ENCODE peak calls at places on chromosomes 7 and 10, in eight cellular contexts. C, A, U, O, N, K, I and M are unnamed samples.

GRCh38 chr7:75650671-75651070 is 88.1 kb downstream of the HIP1 start:
- DNase-seq in C (no peak), A (peak), U (no peak), O (peak), N (no peak), K (no peak), I (peak), M (no peak)

GRCh38 chr7:151505836-151506468 is 13.7 kb downstream of the RHEB start:
- DNase-seq in C (no peak), A (no peak), U (no peak), O (no peak), N (no peak), K (no peak), I (no peak), M (no peak)

GRCh38 chr7:83956104-83956503 is 238.5 kb downstream of the SEMA3A start:
- DNase-seq in C (no peak), A (no peak), U (no peak), O (no peak), N (no peak), K (no peak), I (no peak), M (no peak)

GRCh38 chr10:1141261-1141660 is 85.1 kb downstream of the WDR37 start:
- DNase-seq in C (no peak), A (no peak), U (no peak), O (no peak), N (no peak), K (no peak), I (no peak), M (no peak)

GRCh38 chr10:70932415-70933196 is 44.2 kb upstream of the PCBD1 start:
- DNase-seq in C (no peak), A (no peak), U (no peak), O (no peak), N (no peak), K (peak), I (no peak), M (no peak)

GRCh38 chr10:7813481-7813880 is 4.8 kb upstream of the TAF3 start:
- DNase-seq in C (peak), A (no peak), U (no peak), O (no peak), N (no peak), K (no peak), I (no peak), M (no peak)

GRCh38 chr7:28358423-28358868 is 53.9 kb upstream of the CREB5 start:
- DNase-seq in C (no peak), A (no peak), U (peak), O (peak), N (no peak), K (no peak), I (no peak), M (peak)

GRCh38 chr7:30019960-30020359 is 6.5 kb downstream of the FKBP14 start:
- DNase-seq in C (no peak), A (no peak), U (no peak), O (peak), N (no peak), K (no peak), I (no peak), M (no peak)

GRCh38 chr7:138460649-138461607 is 869 bp downstream of the TRIM24 start:
- DNase-seq in C (peak), A (peak), U (peak), O (peak), N (peak), K (peak), I (peak), M (peak)

GRCh38 chr10:12572281-12572680 is 222.9 kb downstream of the CAMK1D start:
- DNase-seq in C (no peak), A (no peak), U (no peak), O (no peak), N (no peak), K (no peak), I (no peak), M (no peak)

GRCh38 chr10:127787873-127788272 is 50.9 kb downstream of the FOXI2 start:
- DNase-seq in C (no peak), A (no peak), U (no peak), O (no peak), N (no peak), K (no peak), I (no peak), M (no peak)

GRCh38 chr7:31633894-31634494 is 53.0 kb upstream of the PPP1R17 start:
- DNase-seq in C (no peak), A (peak), U (peak), O (peak), N (peak), K (no peak), I (no peak), M (peak)

GRCh38 chr7:1966631-1967200 is 266.0 kb downstream of the MAD1L1 start:
- DNase-seq in C (no peak), A (peak), U (no peak), O (no peak), N (no peak), K (no peak), I (no peak), M (no peak)

GRCh38 chr7:123719481-123719806 is 29.4 kb downstream of the WASL start:
- DNase-seq in C (no peak), A (no peak), U (no peak), O (no peak), N (no peak), K (no peak), I (no peak), M (no peak)

GRCh38 chr10:115654961-115655360 is 561.8 kb downstream of the ATRNL1 start:
- DNase-seq in C (no peak), A (no peak), U (no peak), O (peak), N (no peak), K (no peak), I (no peak), M (no peak)

GRCh38 chr10:79242620-79243152 is 104.6 kb upstream of the PPIF start:
- DNase-seq in C (peak), A (peak), U (peak), O (peak), N (peak), K (peak), I (peak), M (peak)

GRCh38 chr10:79910344-79910743 is 38.6 kb downstream of the SFTPD start:
- DNase-seq in C (no peak), A (no peak), U (no peak), O (no peak), N (no peak), K (no peak), I (no peak), M (no peak)

GRCh38 chr7:105583061-105583460 is 1.8 kb upstream of the EFCAB10 start:
- DNase-seq in C (no peak), A (no peak), U (no peak), O (no peak), N (no peak), K (no peak), I (no peak), M (no peak)

GRCh38 chr10:24477925-24478324 is 245.8 kb downstream of the ARHGAP21 start:
- DNase-seq in C (no peak), A (no peak), U (no peak), O (no peak), N (no peak), K (no peak), I (no peak), M (no peak)

GRCh38 chr10:73968101-73968515 is 29.8 kb upstream of the VCL start:
- DNase-seq in C (no peak), A (no peak), U (peak), O (peak), N (no peak), K (no peak), I (no peak), M (no peak)

GRCh38 chr7:137829337-137829992 is 17.3 kb downstream of the DGKI start:
- DNase-seq in C (no peak), A (no peak), U (no peak), O (peak), N (no peak), K (no peak), I (no peak), M (no peak)